ENCODE peak calls at places on chromosomes 3 and 15, in four cellular contexts. R is GM12878, E is H1, V is HepG2. F is an unnamed sample.
A peak's percentile ranks its signal among the peaks of the same experiment; 100 is the strongest.

GRCh38 chr3:155549087-155549486 is 195.8 kb downstream of the PLCH1 start:
- DNase-seq in R (no peak), E (no peak), V (no peak), F (no peak)

GRCh38 chr15:76336254-76337046 is at the start of gene ISL2:
- DNase-seq in R (peak; percentile 61), E (peak; percentile 97), V (peak; percentile 95), F (peak; percentile 82)

GRCh38 chr15:34122771-34123183 is 20.9 kb downstream of the PGBD4 start:
- DNase-seq in R (peak; percentile 42), E (no peak), V (peak; percentile 14), F (no peak)

GRCh38 chr3:49454898-49455681 is 15.0 kb upstream of the DAG1 start:
- DNase-seq in R (no peak), E (peak; percentile 48), V (no peak), F (no peak)

GRCh38 chr15:70653426-70653825 is 109.9 kb downstream of the UACA start:
- DNase-seq in R (no peak), E (no peak), V (peak; percentile 67), F (no peak)

GRCh38 chr3:3708769-3709115 is 90.5 kb upstream of the LRRN1 start:
- DNase-seq in R (no peak), E (no peak), V (no peak), F (no peak)

GRCh38 chr3:12994607-12995388 is 78.4 kb downstream of the IQSEC1 start:
- DNase-seq in R (no peak), E (peak; percentile 97), V (peak; percentile 70), F (peak; percentile 77)

GRCh38 chr3:133883657-133884546 is 11.8 kb downstream of the RAB6B start:
- DNase-seq in R (no peak), E (peak; percentile 16), V (no peak), F (no peak)

GRCh38 chr3:65902304-65902793 is 136.4 kb downstream of the MAGI1 start:
- DNase-seq in R (no peak), E (peak; percentile 64), V (no peak), F (peak; percentile 86)

GRCh38 chr3:194851254-194851653 is 165.6 kb downstream of the FAM43A start:
- DNase-seq in R (no peak), E (no peak), V (no peak), F (no peak)

GRCh38 chr15:62291262-62291661 is 126.2 kb upstream of the C2CD4B start:
- DNase-seq in R (no peak), E (no peak), V (no peak), F (no peak)

GRCh38 chr3:196650740-196651311 is 11.3 kb downstream of the NRROS start:
- DNase-seq in R (no peak), E (no peak), V (peak; percentile 36), F (no peak)

GRCh38 chr3:63429905-63430304 is 151.8 kb downstream of the SYNPR start:
- DNase-seq in R (no peak), E (no peak), V (no peak), F (no peak)

GRCh38 chr3:17747184-17747889 is 4.9 kb upstream of the TBC1D5 start:
- DNase-seq in R (peak; percentile 73), E (no peak), V (peak; percentile 57), F (no peak)

GRCh38 chr3:94616833-94617232 is 554.0 kb downstream of the NSUN3 start:
- DNase-seq in R (no peak), E (no peak), V (peak; percentile 50), F (no peak)

GRCh38 chr3:125043599-125044151 is 12.1 kb downstream of the HEG1 start:
- DNase-seq in R (no peak), E (no peak), V (no peak), F (no peak)

GRCh38 chr3:122000936-122001605 is 21.0 kb downstream of the ILDR1 start:
- DNase-seq in R (no peak), E (no peak), V (peak; percentile 31), F (no peak)

GRCh38 chr3:169232863-169233262 is 430.6 kb downstream of the MECOM start:
- DNase-seq in R (no peak), E (no peak), V (no peak), F (no peak)

GRCh38 chr15:67144609-67145306 is 79.4 kb downstream of the SMAD3 start:
- DNase-seq in R (no peak), E (no peak), V (no peak), F (peak; percentile 62)

GRCh38 chr15:26891448-26891881 is 24.6 kb downstream of the GABRA5 start:
- DNase-seq in R (no peak), E (peak; percentile 93), V (peak; percentile 36), F (peak; percentile 55)

GRCh38 chr3:28745904-28746617 is 397.4 kb upstream of the AZI2 start:
- DNase-seq in R (no peak), E (no peak), V (no peak), F (no peak)

GRCh38 chr3:23805881-23806321 is at the start of gene UBE2E1:
- DNase-seq in R (no peak), E (no peak), V (peak; percentile 38), F (no peak)

GRCh38 chr3:16849240-16849639 is 35.5 kb upstream of the PLCL2 start:
- DNase-seq in R (no peak), E (no peak), V (no peak), F (no peak)

GRCh38 chr3:59820352-59820934 is 770.6 kb upstream of the CFAP20DC start:
- DNase-seq in R (no peak), E (no peak), V (no peak), F (no peak)

GRCh38 chr3:8506611-8507061 is 5.0 kb downstream of the LMCD1 start:
- DNase-seq in R (no peak), E (no peak), V (no peak), F (no peak)

DNA sequence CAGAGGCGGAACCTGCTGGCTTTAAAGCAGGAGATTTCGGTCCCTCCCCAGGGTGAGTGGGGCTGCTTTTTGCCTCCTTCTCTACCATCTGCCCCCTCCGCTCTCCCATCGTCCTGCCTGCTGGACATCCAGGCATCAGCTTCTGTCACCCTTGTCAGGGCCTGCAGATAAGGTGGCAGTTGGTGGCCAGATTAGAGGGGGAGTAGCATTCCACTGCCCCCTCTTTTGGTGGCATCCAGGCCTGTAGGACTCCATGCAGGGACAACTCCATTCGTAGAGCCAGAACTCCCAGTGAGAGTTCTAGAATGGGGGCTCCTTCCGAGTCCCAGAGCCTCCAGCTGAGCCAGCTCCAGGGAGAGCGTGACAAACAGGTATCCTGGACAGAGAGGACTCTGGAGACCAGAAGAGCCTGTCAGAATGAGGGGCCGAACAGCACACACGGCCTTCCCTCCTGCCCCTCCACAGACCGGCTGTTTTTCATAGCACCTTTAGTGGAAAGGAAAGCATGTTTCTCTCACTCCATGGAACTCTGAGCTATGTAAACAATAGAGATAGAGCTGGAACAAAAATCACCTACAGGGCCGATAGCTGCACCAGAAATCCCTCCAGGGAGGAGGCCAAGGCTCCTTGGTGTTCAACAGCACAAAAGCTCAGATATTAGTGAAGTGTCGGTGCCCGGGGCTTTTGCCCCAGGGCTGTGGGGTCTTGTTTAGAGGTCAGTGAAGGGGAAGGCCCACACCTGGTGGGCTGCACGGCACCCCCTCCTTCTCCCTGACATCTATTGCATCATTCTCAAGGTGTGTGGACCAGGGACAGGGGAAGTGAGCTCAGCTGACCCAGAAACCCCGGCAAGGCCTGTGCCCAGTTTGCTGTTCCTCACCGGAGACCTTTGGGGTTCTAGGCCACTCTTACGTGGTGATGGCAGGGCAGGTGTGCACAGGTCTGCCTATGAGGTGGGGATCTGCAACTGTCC is 34.2 kb downstream of the MAGEF1 start:
- DNase-seq in R (no peak), E (no peak), V (no peak), F (no peak)
- H3K9ac ChIP-seq in R (no peak overlapping the region), E (no peak overlapping the region), V (no peak overlapping the region), F (peak overlapping the region; percentile 12)

GRCh38 chr3:81793410-81793809 is 32.0 kb upstream of the GBE1 start:
- DNase-seq in R (no peak), E (no peak), V (no peak), F (no peak)

GRCh38 chr3:81799403-81799802 is 38.0 kb upstream of the GBE1 start:
- DNase-seq in R (no peak), E (no peak), V (no peak), F (no peak)
- TF ChIP-seq SUZ12 in R (no peak), E (no peak), V (no peak), F (no peak)

DNA sequence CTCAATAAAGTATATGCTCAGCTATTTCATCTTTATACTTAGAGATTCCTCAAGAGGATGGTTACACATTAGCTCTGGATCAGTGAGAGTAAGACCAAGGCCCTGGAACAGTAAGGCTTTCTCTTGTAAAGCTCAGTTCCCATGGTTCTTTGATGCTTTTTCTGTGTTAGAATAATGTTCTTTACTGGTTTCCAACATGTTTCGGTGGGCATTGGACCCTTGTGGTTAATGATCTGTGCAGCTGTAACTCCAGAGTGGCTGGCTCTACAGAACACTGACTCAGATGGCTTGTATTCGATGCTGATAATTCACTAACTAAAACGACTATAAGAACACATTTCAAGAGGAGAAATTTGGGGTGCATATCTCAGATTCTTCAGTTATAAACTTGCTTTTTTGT is 114.7 kb downstream of the AKAP13 start:
- DNase-seq in R (no peak), E (no peak), V (no peak), F (no peak)
- TF ChIP-seq ZNF274 in R (no peak), E (no peak), V (no peak), F (no peak)

GRCh38 chr3:166484470-166484869 is 647.2 kb upstream of the BCHE start:
- DNase-seq in R (no peak), E (no peak), V (no peak), F (no peak)
- H3K9ac ChIP-seq in R (no peak overlapping the region), E (no peak overlapping the region), V (no peak overlapping the region), F (no peak overlapping the region)

F was measured in NT2/D1.